ENCODE peak calls at places on chromosome 19, in eight cellular contexts. U, E, L, M, X, I, Q and T are unnamed samples.

GRCh38 chr19:41321600-41322270 is 11.8 kb downstream of the CCDC97 start:
- DNase-seq in X (no peak), Q (peak; percentile 80), U (peak; percentile 41), I (no peak), L (no peak), M (no peak), E (peak; percentile 76), T (no peak)

GRCh38 chr19:41548954-41549688 is 26.8 kb upstream of the CEACAM21 start:
- DNase-seq in E (no peak), Q (no peak), U (no peak), L (no peak), I (peak; percentile 80), X (no peak), M (no peak), T (no peak)

GRCh38 chr19:40799558-40800338 is 757 bp downstream of the EGLN2 start:
- DNase-seq in X (no peak), L (no peak), I (peak; percentile 30), U (no peak), M (no peak), Q (no peak), E (no peak), T (no peak)

GRCh38 chr19:41352609-41353465 is 885 bp downstream of the TGFB1 start:
- DNase-seq in U (peak; percentile 49), I (peak; percentile 84), E (peak; percentile 78), M (no peak), X (no peak), L (peak; percentile 38), Q (peak; percentile 44), T (no peak)

GRCh38 chr19:41987141-41987860 is 6.7 kb downstream of the ATP1A3 start:
- DNase-seq in U (no peak), L (no peak), E (no peak), Q (no peak), X (no peak), I (no peak), M (no peak), T (no peak)

GRCh38 chr19:31562916-31563626 is 213.8 kb upstream of the TSHZ3 start:
- DNase-seq in L (no peak), M (no peak), U (no peak), E (no peak), I (no peak), X (no peak), Q (no peak), T (no peak)

GRCh38 chr19:49512970-49513745 is 697 bp downstream of the FCGRT start:
- DNase-seq in I (no peak), E (no peak), L (no peak), U (no peak), M (no peak), Q (no peak), X (no peak), T (no peak)

GRCh38 chr19:40610396-40611064 is 9.4 kb downstream of the LTBP4 start:
- DNase-seq in I (peak; percentile 57), U (no peak), L (no peak), E (no peak), M (no peak), X (no peak), Q (no peak), T (no peak)

GRCh38 chr19:38093587-38093986 is 130.4 kb downstream of the DPF1 start:
- DNase-seq in M (no peak), X (no peak), E (no peak), I (no peak), L (no peak), Q (no peak), U (no peak), T (peak; percentile 49)

GRCh38 chr19:4140237-4140711 is 13.2 kb upstream of the CREB3L3 start:
- DNase-seq in X (peak; percentile 45), L (peak; percentile 31), M (peak; percentile 44), E (peak; percentile 89), U (peak; percentile 64), Q (peak; percentile 72), I (no peak), T (no peak)

GRCh38 chr19:45049073-45049736 is 10.4 kb downstream of the CLASRP start:
- DNase-seq in U (no peak), M (no peak), E (no peak), L (no peak), X (no peak), I (no peak), Q (no peak), T (no peak)

GRCh38 chr19:45477713-45478453 is 10.1 kb downstream of the FOSB start:
- DNase-seq in E (no peak), Q (no peak), M (no peak), U (peak; percentile 83), X (peak; percentile 92), I (no peak), L (no peak), T (no peak)

GRCh38 chr19:58560921-58561320 is 2.5 kb upstream of the UBE2M start:
- DNase-seq in M (no peak), X (no peak), U (no peak), Q (no peak), E (no peak), L (no peak), I (no peak), T (no peak)

GRCh38 chr19:41172297-41173164 is 20.5 kb upstream of the CYP2S1 start:
- DNase-seq in L (no peak), Q (no peak), I (no peak), X (peak; percentile 46), M (no peak), U (no peak), E (no peak), T (no peak)

GRCh38 chr19:7795555-7796161 is 32.6 kb downstream of the CLEC4M start:
- DNase-seq in Q (peak; percentile 78), M (peak; percentile 2), E (no peak), L (no peak), I (no peak), X (no peak), U (peak; percentile 85), T (no peak)

GRCh38 chr19:7801020-7801570 is 28.9 kb upstream of the EVI5L start:
- DNase-seq in X (no peak), I (no peak), E (no peak), L (no peak), Q (no peak), M (no peak), U (no peak), T (no peak)

DNA sequence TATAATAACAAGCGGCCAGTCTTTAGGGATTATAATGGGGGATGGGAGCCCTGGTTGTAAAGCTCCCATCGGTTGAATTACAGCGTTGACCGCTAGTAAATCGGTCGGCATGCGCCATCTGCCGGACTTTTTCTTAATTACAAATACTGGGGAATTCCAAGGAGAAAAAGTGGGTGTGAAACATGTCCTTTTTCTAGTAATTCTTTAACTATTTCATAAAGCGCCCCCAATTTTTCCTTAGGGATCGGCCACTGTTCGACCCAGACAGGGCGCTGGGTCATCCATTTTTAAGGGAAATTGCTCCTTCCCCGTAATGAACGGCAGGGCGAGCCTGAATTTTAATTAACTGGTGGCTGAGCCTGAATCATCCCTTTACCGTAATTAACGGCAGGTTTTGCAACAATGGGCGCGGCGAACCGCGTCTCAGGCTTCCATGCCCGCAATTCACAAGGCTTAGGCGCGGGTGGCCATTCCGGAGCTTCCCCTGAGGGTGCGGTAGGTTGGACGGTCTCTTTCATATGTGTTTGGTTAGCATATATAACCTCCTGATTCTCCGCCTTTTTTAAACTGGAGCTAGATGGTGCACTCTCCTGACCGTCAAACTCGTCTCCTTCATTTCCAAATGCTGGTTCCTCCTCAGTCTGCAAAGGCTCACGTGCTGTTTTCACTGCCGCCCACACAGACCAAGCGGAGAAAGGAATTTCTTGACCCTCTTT is 30.2 kb upstream of the EVI5L start:
- DNase-seq in L (peak; percentile 63), E (peak; percentile 67), Q (peak; percentile 81), M (peak; percentile 55), I (peak; percentile 71), U (peak; percentile 94), X (peak; percentile 65), T (peak; percentile 62)
- H3K27ac ChIP-seq in L (no peak overlapping the region), E (no peak overlapping the region), Q (no peak overlapping the region), M (no peak overlapping the region), I (no peak overlapping the region), U (no peak overlapping the region), X (no peak overlapping the region), T (no peak overlapping the region)

GRCh38 chr19:39408392-39409206 is 2.0 kb downstream of the ZFP36 start:
- DNase-seq in U (peak; percentile 58), L (peak; percentile 69), I (peak; percentile 47), Q (peak; percentile 52), M (no peak), E (peak; percentile 61), X (peak; percentile 49), T (no peak)

GRCh38 chr19:39410620-39411005 is 1.9 kb upstream of the PLEKHG2 start:
- DNase-seq in M (no peak), I (no peak), U (no peak), X (peak; percentile 15), L (no peak), Q (no peak), E (peak; percentile 36), T (no peak)

GRCh38 chr19:39407644-39408391 is 1.2 kb downstream of the ZFP36 start:
- DNase-seq in L (peak; percentile 64), E (peak; percentile 60), M (no peak), Q (no peak), U (peak; percentile 58), I (peak; percentile 77), X (peak; percentile 79), T (no peak)

GRCh38 chr19:39409886-39410619 is 2.4 kb upstream of the PLEKHG2 start:
- DNase-seq in Q (no peak), E (peak; percentile 75), M (no peak), X (no peak), U (no peak), I (peak; percentile 71), L (peak; percentile 62), T (peak; percentile 27)

GRCh38 chr19:39409207-39409885 is 2.7 kb downstream of the ZFP36 start:
- DNase-seq in U (peak; percentile 90), Q (peak; percentile 61), I (peak; percentile 88), E (peak; percentile 89), L (peak; percentile 98), M (no peak), X (peak; percentile 93), T (peak; percentile 82)
- H3K4me3 ChIP-seq in U (peak overlapping the region; percentile 100), Q (peak overlapping the region; percentile 58), I (peak overlapping the region; percentile 100), E (peak overlapping the region; percentile 76), L (peak overlapping the region; percentile 75), M (peak overlapping the region; percentile 93), X (peak overlapping the region; percentile 99), T (peak overlapping the region; percentile 80)

DNA sequence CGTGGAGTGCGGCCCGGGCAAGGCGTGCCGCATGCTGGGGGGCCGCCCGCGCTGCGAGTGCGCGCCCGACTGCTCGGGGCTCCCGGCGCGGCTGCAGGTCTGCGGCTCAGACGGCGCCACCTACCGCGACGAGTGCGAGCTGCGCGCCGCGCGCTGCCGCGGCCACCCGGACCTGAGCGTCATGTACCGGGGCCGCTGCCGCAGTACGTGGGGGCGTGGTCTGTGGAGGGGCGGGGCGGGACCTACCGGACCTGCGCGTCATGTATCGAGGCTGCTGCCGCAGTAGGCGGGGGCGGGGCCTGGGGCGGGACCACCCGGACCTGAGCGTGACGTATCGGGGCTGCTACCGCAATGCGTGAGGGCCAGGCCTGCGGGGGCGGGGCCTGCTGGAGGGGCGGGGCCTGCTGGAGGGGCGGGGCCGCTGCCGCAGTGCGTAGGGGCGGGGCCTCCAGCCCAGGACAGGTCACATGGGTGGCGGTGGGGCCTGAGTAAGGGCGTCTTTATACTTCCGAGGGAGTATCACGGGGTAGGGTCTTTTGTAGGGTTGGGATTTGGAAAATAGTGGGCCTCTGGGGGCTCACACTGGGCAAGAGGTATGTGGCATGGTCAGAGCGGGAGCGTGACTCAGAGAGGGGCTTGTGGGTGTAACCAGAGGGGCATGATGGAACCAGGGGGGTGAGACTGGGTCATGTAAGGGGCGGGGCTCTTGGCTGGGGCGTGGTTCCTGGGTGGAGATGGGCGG is 4.3 kb downstream of the FSTL3 start:
- DNase-seq in X (peak; percentile 94), E (peak; percentile 98), Q (peak; percentile 98), L (peak; percentile 100), U (peak; percentile 94), M (peak; percentile 97), I (peak; percentile 99), T (peak; percentile 99)
- TF ChIP-seq CTCF in X (no peak), E (peak; percentile 41), Q (peak; percentile 63), L (peak; percentile 86), U (peak; percentile 30), M (peak; percentile 29), I (peak; percentile 37), T (no peak)

GRCh38 chr19:11798391-11799296 is at the start of gene ZNF491:
- DNase-seq in Q (peak; percentile 87), M (peak; percentile 61), L (peak; percentile 91), E (no peak), U (peak; percentile 90), X (no peak), I (peak; percentile 87), T (peak; percentile 94)
- H3K27ac ChIP-seq in Q (peak within 1 kb of the TSS; percentile 58), M (peak within 1 kb of the TSS; percentile 52), L (peak within 1 kb of the TSS; percentile 81), E (no peak within 1 kb of the TSS), U (no peak within 1 kb of the TSS), X (no peak within 1 kb of the TSS), I (peak within 1 kb of the TSS; percentile 63), T (peak within 1 kb of the TSS; percentile 86)